ENCODE peak calls at places on chromosomes 11 and 22, in nine cellular contexts. C is lower lobe of right lung, Y is fibroblast of pulmonary artery, H is HFF-Myc, U is astrocyte of the spinal cord, M is heart left ventricle, F is cardiac muscle cell, D is cardiac fibroblast, E is AG10803. L is an unnamed sample.

GRCh38 chr11:78414321-78415051 is 3.1 kb downstream of the GAB2 start:
- DNase-seq in C (no peak), Y (peak; percentile 44), H (no peak), U (peak; percentile 36), M (no peak), F (peak; percentile 41), D (peak; percentile 37), E (no peak), L (no peak)

GRCh38 chr11:129946256-129946655 is 50.9 kb upstream of the NFRKB start:
- DNase-seq in C (no peak), Y (no peak), H (no peak), U (peak; percentile 39), M (no peak), F (no peak), D (no peak), E (peak; percentile 33), L (no peak)

GRCh38 chr11:117218133-117218915 is 13.5 kb downstream of the PCSK7 start:
- DNase-seq in C (peak; percentile 14), Y (peak; percentile 88), H (no peak), U (no peak), M (peak; percentile 52), F (peak; percentile 97), D (peak; percentile 91), E (no peak), L (peak; percentile 7)

GRCh38 chr11:6404341-6405038 is 14.2 kb downstream of the SMPD1 start:
- DNase-seq in C (peak; percentile 30), Y (no peak), H (no peak), U (no peak), M (no peak), F (no peak), D (no peak), E (peak; percentile 61), L (no peak)

GRCh38 chr11:134524876-134525845 is 113.1 kb upstream of the B3GAT1 start:
- DNase-seq in C (peak; percentile 24), Y (no peak), H (no peak), U (no peak), M (no peak), F (no peak), D (no peak), E (no peak), L (peak; percentile 2)

GRCh38 chr11:72965672-72966071 is 151.5 kb downstream of the ATG16L2 start:
- DNase-seq in C (no peak), Y (no peak), H (no peak), U (no peak), M (no peak), F (no peak), D (no peak), E (no peak), L (no peak)

GRCh38 chr11:123166095-123166559 is 28.9 kb downstream of the CLMP start:
- DNase-seq in C (peak; percentile 51), Y (peak; percentile 87), H (no peak), U (peak; percentile 77), M (no peak), F (peak; percentile 94), D (peak; percentile 87), E (peak; percentile 63), L (peak; percentile 58)

GRCh38 chr22:46612904-46613605 is 7.1 kb upstream of the GRAMD4 start:
- DNase-seq in C (peak; percentile 48), Y (no peak), H (no peak), U (no peak), M (no peak), F (no peak), D (no peak), E (no peak), L (peak; percentile 69)

GRCh38 chr11:36411202-36411640 is 98.9 kb downstream of the TRAF6 start:
- DNase-seq in C (peak; percentile 60), Y (peak; percentile 38), H (no peak), U (no peak), M (peak; percentile 33), F (peak; percentile 22), D (no peak), E (no peak), L (peak; percentile 22)

GRCh38 chr11:68191661-68192579 is 21.2 kb downstream of the KMT5B start:
- DNase-seq in C (no peak), Y (no peak), H (no peak), U (no peak), M (no peak), F (no peak), D (no peak), E (no peak), L (no peak)

GRCh38 chr11:129896062-129896461 is 684 bp upstream of the NFRKB start:
- DNase-seq in C (peak; percentile 57), Y (no peak), H (no peak), U (no peak), M (no peak), F (no peak), D (no peak), E (no peak), L (no peak)

GRCh38 chr11:61091373-61092279 is 10.7 kb upstream of the CD5 start:
- DNase-seq in C (no peak), Y (peak; percentile 36), H (peak; percentile 24), U (peak; percentile 5), M (no peak), F (peak; percentile 59), D (peak; percentile 18), E (peak; percentile 24), L (no peak)

GRCh38 chr11:13215157-13215556 is 62.4 kb upstream of the BMAL1 start:
- DNase-seq in C (no peak), Y (peak; percentile 42), H (no peak), U (peak; percentile 81), M (no peak), F (no peak), D (no peak), E (peak; percentile 71), L (no peak)

GRCh38 chr11:7571640-7572000 is 57.8 kb downstream of the PPFIBP2 start:
- DNase-seq in C (peak; percentile 59), Y (peak; percentile 80), H (no peak), U (peak; percentile 58), M (peak; percentile 61), F (peak; percentile 78), D (peak; percentile 79), E (peak; percentile 66), L (peak; percentile 82)

GRCh38 chr11:100963375-100963774 is 166.2 kb downstream of the PGR start:
- DNase-seq in C (no peak), Y (peak; percentile 16), H (no peak), U (no peak), M (no peak), F (peak; percentile 17), D (peak; percentile 8), E (no peak), L (no peak)

GRCh38 chr11:13380731-13381130 is 82.3 kb downstream of the BTBD10 start:
- DNase-seq in C (no peak), Y (no peak), H (no peak), U (no peak), M (no peak), F (no peak), D (no peak), E (no peak), L (no peak)

GRCh38 chr11:10805741-10806140 is 3.0 kb downstream of the EIF4G2 start:
- DNase-seq in C (no peak), Y (no peak), H (no peak), U (no peak), M (no peak), F (no peak), D (no peak), E (no peak), L (no peak)

GRCh38 chr11:10808553-10809372 is at the start of gene EIF4G2:
- DNase-seq in C (peak; percentile 99), Y (peak; percentile 99), H (peak; percentile 97), U (peak; percentile 99), M (peak; percentile 99), F (peak; percentile 99), D (peak; percentile 99), E (peak; percentile 98), L (peak; percentile 99)

GRCh38 chr11:10807629-10808552 is 835 bp downstream of the EIF4G2 start:
- DNase-seq in C (peak; percentile 79), Y (peak; percentile 68), H (no peak), U (peak; percentile 51), M (peak; percentile 86), F (peak; percentile 67), D (peak; percentile 68), E (peak; percentile 60), L (peak; percentile 61)

GRCh38 chr11:10803676-10804075 is 5.0 kb downstream of the EIF4G2 start:
- DNase-seq in C (no peak), Y (no peak), H (no peak), U (no peak), M (no peak), F (no peak), D (no peak), E (peak; percentile 3), L (no peak)

GRCh38 chr11:10806206-10806605 is 2.5 kb downstream of the EIF4G2 start:
- DNase-seq in C (no peak), Y (no peak), H (no peak), U (no peak), M (no peak), F (no peak), D (no peak), E (no peak), L (no peak)
- H3K4me3 ChIP-seq in C (peak overlapping the region; percentile 96), Y (peak overlapping the region; percentile 96), H (peak overlapping the region; percentile 95), U (no peak overlapping the region), M (no peak overlapping the region), F (no peak overlapping the region), D (peak overlapping the region; percentile 90), E (peak overlapping the region; percentile 86), L (no peak overlapping the region)

DNA sequence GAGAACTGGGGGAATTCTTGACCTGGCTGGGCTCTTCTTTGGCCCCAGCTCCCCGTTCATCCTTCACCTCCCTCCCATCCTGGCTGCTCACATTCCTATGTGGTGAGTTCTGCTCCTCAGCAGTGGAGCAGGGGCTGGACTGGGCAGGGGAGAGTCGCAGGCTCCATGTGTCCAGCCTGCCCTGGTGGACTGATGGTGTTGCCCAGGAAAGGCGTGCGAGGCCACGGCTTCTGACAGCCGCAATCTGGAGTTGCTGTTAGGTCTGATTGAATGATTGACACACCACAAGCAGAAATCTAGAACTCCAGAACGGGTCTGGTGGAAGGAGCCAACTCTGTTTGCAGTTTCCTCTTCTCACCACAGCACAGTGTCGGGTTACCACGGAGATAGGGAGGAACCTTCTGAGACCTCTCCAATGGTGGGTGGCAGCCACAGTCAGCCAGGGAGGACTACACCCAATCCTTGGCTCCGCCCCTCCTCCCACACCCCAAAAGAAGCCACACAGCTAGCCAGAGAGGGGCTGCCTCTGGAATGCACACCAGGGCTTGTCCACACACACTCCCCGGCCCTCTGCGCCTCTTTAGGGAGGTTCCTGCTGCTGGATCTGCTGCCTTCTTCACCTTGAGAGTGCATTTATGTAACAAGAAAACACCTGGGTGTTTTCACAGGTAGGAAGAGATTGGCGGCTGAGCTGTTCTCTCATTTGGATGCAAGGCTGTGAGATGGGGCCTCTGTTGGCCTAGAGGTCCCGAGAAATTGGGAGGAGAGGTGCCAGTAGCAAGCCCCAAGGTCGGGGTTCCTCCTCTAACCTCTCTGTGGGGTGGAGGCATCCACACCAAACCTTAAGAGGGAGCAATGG is 56.4 kb upstream of the CD44 start:
- DNase-seq in C (peak; percentile 89), Y (peak; percentile 73), H (peak; percentile 88), U (peak; percentile 88), M (peak; percentile 41), F (peak; percentile 75), D (peak; percentile 75), E (peak; percentile 89), L (peak; percentile 72)
- H3K4me3 ChIP-seq in C (peak overlapping the region; percentile 9), Y (no peak overlapping the region), H (peak overlapping the region; percentile 26), U (no peak overlapping the region), M (no peak overlapping the region), F (no peak overlapping the region), D (no peak overlapping the region), E (peak overlapping the region; percentile 31), L (no peak overlapping the region)

GRCh38 chr11:119338318-119338890 is 2.3 kb downstream of the C1QTNF5 start:
- DNase-seq in C (peak; percentile 76), Y (peak; percentile 78), H (peak; percentile 67), U (peak; percentile 79), M (peak; percentile 75), F (peak; percentile 85), D (peak; percentile 82), E (peak; percentile 63), L (peak; percentile 76)
- H3K4me3 ChIP-seq in C (peak overlapping the region; percentile 68), Y (peak overlapping the region; percentile 67), H (peak overlapping the region; percentile 38), U (peak overlapping the region; percentile 12), M (peak overlapping the region; percentile 72), F (no peak overlapping the region), D (no peak overlapping the region), E (peak overlapping the region; percentile 31), L (peak overlapping the region; percentile 47)

GRCh38 chr22:49051491-49052022 is 776.1 kb downstream of the BRD1 start:
- DNase-seq in C (no peak), Y (no peak), H (no peak), U (no peak), M (no peak), F (no peak), D (no peak), E (no peak), L (no peak)
- H3K4me3 ChIP-seq in C (peak overlapping the region; percentile 36), Y (no peak overlapping the region), H (no peak overlapping the region), U (peak overlapping the region; percentile 36), M (no peak overlapping the region), F (no peak overlapping the region), D (no peak overlapping the region), E (peak overlapping the region; percentile 41), L (peak overlapping the region; percentile 40)

L was measured in transverse colon.